ENCODE peak calls at places on chromosomes 12 and 14, in six cellular contexts. One of them, this sample, is unnamed.
A peak's percentile ranks its signal among the peaks of the same experiment; 100 is the strongest.

GRCh38 chr14:105507247-105507646 is 16.2 kb downstream of the TEDC1 start:
- DNase-seq in body of pancreas: no peak
- DNase-seq in cardiac fibroblast: no peak
- DNase-seq in upper lobe of right lung: peak; percentile 23
- DNase-seq in ovary: no peak
- DNase-seq in PC-9: no peak
- DNase-seq in this sample: no peak

GRCh38 chr12:104656921-104657320 is 200.2 kb downstream of the CHST11 start:
- DNase-seq in upper lobe of right lung: no peak
- DNase-seq in cardiac fibroblast: peak; percentile 45
- DNase-seq in body of pancreas: no peak
- DNase-seq in PC-9: peak; percentile 43
- DNase-seq in ovary: no peak
- DNase-seq in this sample: no peak

GRCh38 chr14:97107070-97107469 is 309.9 kb downstream of the VRK1 start:
- DNase-seq in upper lobe of right lung: no peak
- DNase-seq in PC-9: peak; percentile 59
- DNase-seq in ovary: no peak
- DNase-seq in body of pancreas: no peak
- DNase-seq in cardiac fibroblast: no peak
- DNase-seq in this sample: no peak

GRCh38 chr12:42728770-42729531 is 139.4 kb upstream of the PRICKLE1 start:
- DNase-seq in ovary: no peak
- DNase-seq in upper lobe of right lung: no peak
- DNase-seq in body of pancreas: no peak
- DNase-seq in cardiac fibroblast: no peak
- DNase-seq in PC-9: peak; percentile 74
- DNase-seq in this sample: no peak

GRCh38 chr12:122097641-122098364 is 19.2 kb downstream of the MLXIP start:
- DNase-seq in cardiac fibroblast: peak; percentile 40
- DNase-seq in body of pancreas: peak; percentile 98
- DNase-seq in ovary: peak; percentile 52
- DNase-seq in PC-9: peak; percentile 89
- DNase-seq in upper lobe of right lung: peak; percentile 86
- DNase-seq in this sample: peak; percentile 68

GRCh38 chr12:111298583-111299436 is 70.1 kb downstream of the PHETA1 start:
- DNase-seq in ovary: no peak
- DNase-seq in PC-9: no peak
- DNase-seq in body of pancreas: peak; percentile 31
- DNase-seq in cardiac fibroblast: peak; percentile 58
- DNase-seq in upper lobe of right lung: no peak
- DNase-seq in this sample: peak; percentile 49

GRCh38 chr12:5840900-5841299 is 104.2 kb downstream of the ANO2 start:
- DNase-seq in ovary: no peak
- DNase-seq in body of pancreas: no peak
- DNase-seq in PC-9: no peak
- DNase-seq in cardiac fibroblast: no peak
- DNase-seq in upper lobe of right lung: no peak
- DNase-seq in this sample: no peak

GRCh38 chr12:14825256-14825655 is 11.3 kb upstream of the SMCO3 start:
- DNase-seq in ovary: no peak
- DNase-seq in PC-9: no peak
- DNase-seq in body of pancreas: no peak
- DNase-seq in upper lobe of right lung: no peak
- DNase-seq in cardiac fibroblast: peak; percentile 59
- DNase-seq in this sample: no peak

GRCh38 chr14:65613251-65613650 is 200.7 kb downstream of the FUT8 start:
- DNase-seq in cardiac fibroblast: no peak
- DNase-seq in upper lobe of right lung: no peak
- DNase-seq in body of pancreas: no peak
- DNase-seq in ovary: no peak
- DNase-seq in PC-9: no peak
- DNase-seq in this sample: no peak

GRCh38 chr12:68617160-68617926 is 6.6 kb downstream of the RAP1B start:
- DNase-seq in ovary: no peak
- DNase-seq in cardiac fibroblast: peak; percentile 84
- DNase-seq in PC-9: no peak
- DNase-seq in body of pancreas: no peak
- DNase-seq in upper lobe of right lung: no peak
- DNase-seq in this sample: no peak

GRCh38 chr12:64097346-64098105 is 124.6 kb downstream of the KICS2 start:
- DNase-seq in PC-9: no peak
- DNase-seq in upper lobe of right lung: no peak
- DNase-seq in body of pancreas: no peak
- DNase-seq in ovary: no peak
- DNase-seq in cardiac fibroblast: peak; percentile 41
- DNase-seq in this sample: no peak

GRCh38 chr12:30691122-30691879 is 4.4 kb downstream of the IPO8 start:
- DNase-seq in PC-9: no peak
- DNase-seq in body of pancreas: peak; percentile 16
- DNase-seq in upper lobe of right lung: no peak
- DNase-seq in cardiac fibroblast: peak; percentile 79
- DNase-seq in ovary: no peak
- DNase-seq in this sample: no peak

GRCh38 chr12:80509781-80510556 is 65.9 kb downstream of the PTPRQ start:
- DNase-seq in ovary: no peak
- DNase-seq in cardiac fibroblast: peak; percentile 90
- DNase-seq in upper lobe of right lung: no peak
- DNase-seq in PC-9: no peak
- DNase-seq in body of pancreas: no peak
- DNase-seq in this sample: no peak

GRCh38 chr12:53268637-53269562 is 801 bp downstream of the ESPL1 start:
- DNase-seq in cardiac fibroblast: no peak
- DNase-seq in body of pancreas: no peak
- DNase-seq in PC-9: no peak
- DNase-seq in upper lobe of right lung: no peak
- DNase-seq in ovary: no peak
- DNase-seq in this sample: no peak

GRCh38 chr14:104604461-104605449 is at the start of gene TMEM179:
- DNase-seq in body of pancreas: peak; percentile 18
- DNase-seq in PC-9: no peak
- DNase-seq in cardiac fibroblast: peak; percentile 10
- DNase-seq in upper lobe of right lung: no peak
- DNase-seq in ovary: no peak
- DNase-seq in this sample: peak; percentile 51

GRCh38 chr12:85509857-85510256 is 229.8 kb downstream of the ALX1 start:
- DNase-seq in body of pancreas: no peak
- DNase-seq in cardiac fibroblast: no peak
- DNase-seq in upper lobe of right lung: no peak
- DNase-seq in ovary: no peak
- DNase-seq in PC-9: no peak
- DNase-seq in this sample: no peak

GRCh38 chr14:71418591-71419245 is 511.5 kb downstream of the PCNX1 start:
- DNase-seq in cardiac fibroblast: no peak
- DNase-seq in PC-9: no peak
- DNase-seq in ovary: no peak
- DNase-seq in upper lobe of right lung: no peak
- DNase-seq in body of pancreas: no peak
- DNase-seq in this sample: no peak

GRCh38 chr12:46187023-46187422 is 81.8 kb downstream of the SLC38A1 start:
- DNase-seq in cardiac fibroblast: peak; percentile 82
- DNase-seq in PC-9: no peak
- DNase-seq in ovary: no peak
- DNase-seq in upper lobe of right lung: no peak
- DNase-seq in body of pancreas: peak; percentile 31
- DNase-seq in this sample: no peak

GRCh38 chr12:15336772-15337553 is 14.7 kb downstream of the PTPRO start:
- DNase-seq in PC-9: no peak
- DNase-seq in cardiac fibroblast: peak; percentile 83
- DNase-seq in body of pancreas: no peak
- DNase-seq in ovary: no peak
- DNase-seq in upper lobe of right lung: no peak
- DNase-seq in this sample: no peak

GRCh38 chr12:42868291-42868690 is 278.7 kb upstream of the PRICKLE1 start:
- DNase-seq in body of pancreas: no peak
- DNase-seq in upper lobe of right lung: no peak
- DNase-seq in ovary: no peak
- DNase-seq in cardiac fibroblast: peak; percentile 44
- DNase-seq in PC-9: no peak
- DNase-seq in this sample: no peak

GRCh38 chr14:52402812-52403526 is 88.9 kb downstream of the PTGER2 start:
- DNase-seq in cardiac fibroblast: peak; percentile 62
- DNase-seq in body of pancreas: no peak
- DNase-seq in PC-9: no peak
- DNase-seq in ovary: no peak
- DNase-seq in upper lobe of right lung: no peak
- DNase-seq in this sample: no peak

GRCh38 chr12:130438243-130438620 is 100.5 kb downstream of the PIWIL1 start:
- DNase-seq in PC-9: no peak
- DNase-seq in cardiac fibroblast: no peak
- DNase-seq in body of pancreas: no peak
- DNase-seq in ovary: no peak
- DNase-seq in upper lobe of right lung: peak; percentile 46
- DNase-seq in this sample: peak; percentile 7

GRCh38 chr12:91037301-91037700 is 20.5 kb downstream of the KERA start:
- DNase-seq in cardiac fibroblast: no peak
- DNase-seq in upper lobe of right lung: no peak
- DNase-seq in ovary: no peak
- DNase-seq in PC-9: no peak
- DNase-seq in body of pancreas: no peak
- DNase-seq in this sample: no peak

GRCh38 chr14:69997849-69998248 is 118.6 kb downstream of the SMOC1 start:
- DNase-seq in body of pancreas: peak; percentile 84
- DNase-seq in PC-9: peak; percentile 59
- DNase-seq in upper lobe of right lung: no peak
- DNase-seq in ovary: no peak
- DNase-seq in cardiac fibroblast: peak; percentile 82
- DNase-seq in this sample: no peak

GRCh38 chr14:67453575-67454300 is 34.8 kb downstream of the TMEM229B start:
- DNase-seq in cardiac fibroblast: no peak
- DNase-seq in body of pancreas: no peak
- DNase-seq in ovary: no peak
- DNase-seq in PC-9: no peak
- DNase-seq in upper lobe of right lung: no peak
- DNase-seq in this sample: no peak

GRCh38 chr14:105196228-105196960 is 15.3 kb upstream of the NUDT14 start:
- DNase-seq in cardiac fibroblast: no peak
- DNase-seq in upper lobe of right lung: no peak
- DNase-seq in body of pancreas: no peak
- DNase-seq in ovary: no peak
- DNase-seq in PC-9: no peak
- DNase-seq in this sample: no peak

GRCh38 chr12:71556471-71556870 is 107.2 kb downstream of the ZFC3H1 start:
- DNase-seq in upper lobe of right lung: no peak
- DNase-seq in ovary: no peak
- DNase-seq in body of pancreas: no peak
- DNase-seq in cardiac fibroblast: no peak
- DNase-seq in PC-9: no peak
- DNase-seq in this sample: no peak

GRCh38 chr14:90722590-90722989 is 93.6 kb downstream of the TTC7B start:
- DNase-seq in PC-9: no peak
- DNase-seq in ovary: no peak
- DNase-seq in upper lobe of right lung: no peak
- DNase-seq in cardiac fibroblast: no peak
- DNase-seq in body of pancreas: no peak
- DNase-seq in this sample: no peak

GRCh38 chr12:112800183-112800582 is 8.6 kb downstream of the RPH3A start:
- DNase-seq in PC-9: no peak
- DNase-seq in body of pancreas: no peak
- DNase-seq in upper lobe of right lung: no peak
- DNase-seq in ovary: no peak
- DNase-seq in cardiac fibroblast: no peak
- DNase-seq in this sample: no peak

GRCh38 chr12:109993091-109993490 is 3.1 kb downstream of the GIT2 start:
- DNase-seq in cardiac fibroblast: no peak
- DNase-seq in upper lobe of right lung: no peak
- DNase-seq in body of pancreas: no peak
- DNase-seq in PC-9: no peak
- DNase-seq in ovary: no peak
- DNase-seq in this sample: no peak
- H3K4me3 ChIP-seq in cardiac fibroblast: no peak overlapping the region
- H3K4me3 ChIP-seq in upper lobe of right lung: no peak overlapping the region
- H3K4me3 ChIP-seq in body of pancreas: no peak overlapping the region
- H3K4me3 ChIP-seq in PC-9: no peak overlapping the region
- H3K4me3 ChIP-seq in ovary: no peak overlapping the region
- H3K4me3 ChIP-seq in this sample: no peak overlapping the region

DNA sequence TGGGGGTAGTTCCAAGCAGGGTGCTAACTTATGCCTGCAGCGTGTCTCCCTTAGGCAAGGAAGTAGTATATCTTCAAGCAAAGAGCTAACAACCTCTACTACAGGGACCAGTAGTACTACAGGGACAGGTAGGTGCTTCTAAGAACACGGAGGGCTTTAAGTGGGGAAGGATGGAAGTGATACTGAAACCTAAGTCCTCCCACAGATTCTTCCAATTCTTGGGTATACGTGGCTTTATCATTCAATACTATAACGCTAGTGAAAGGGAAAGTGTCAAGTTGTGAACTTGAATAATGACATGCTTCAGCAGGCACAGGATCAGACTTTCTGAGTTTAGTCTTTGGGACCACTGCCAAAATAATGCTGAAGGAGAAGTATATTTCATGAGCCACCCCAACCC is 241.7 kb downstream of the CEP128 start:
- DNase-seq in cardiac fibroblast: no peak
- DNase-seq in PC-9: no peak
- DNase-seq in body of pancreas: no peak
- DNase-seq in upper lobe of right lung: no peak
- DNase-seq in ovary: no peak
- DNase-seq in this sample: no peak
- TF ChIP-seq CTCF in cardiac fibroblast: no peak
- TF ChIP-seq CTCF in PC-9: no peak
- TF ChIP-seq CTCF in body of pancreas: no peak
- TF ChIP-seq CTCF in upper lobe of right lung: no peak
- TF ChIP-seq CTCF in ovary: no peak
- TF ChIP-seq CTCF in this sample: no peak

GRCh38 chr12:124390442-124391116 is 95.7 kb downstream of the RFLNA start:
- DNase-seq in body of pancreas: no peak
- DNase-seq in PC-9: peak; percentile 84
- DNase-seq in ovary: peak; percentile 54
- DNase-seq in upper lobe of right lung: peak; percentile 86
- DNase-seq in cardiac fibroblast: peak; percentile 86
- DNase-seq in this sample: no peak
- H3K4me3 ChIP-seq in body of pancreas: no peak overlapping the region
- H3K4me3 ChIP-seq in PC-9: peak overlapping the region; percentile 34
- H3K4me3 ChIP-seq in ovary: no peak overlapping the region
- H3K4me3 ChIP-seq in upper lobe of right lung: no peak overlapping the region
- H3K4me3 ChIP-seq in cardiac fibroblast: no peak overlapping the region
- H3K4me3 ChIP-seq in this sample: no peak overlapping the region

GRCh38 chr14:56580317-56580711 is 716 bp downstream of the TMEM260 start:
- DNase-seq in upper lobe of right lung: no peak
- DNase-seq in PC-9: no peak
- DNase-seq in cardiac fibroblast: no peak
- DNase-seq in ovary: no peak
- DNase-seq in body of pancreas: no peak
- DNase-seq in this sample: no peak

GRCh38 chr14:56581041-56581727 is 1.6 kb downstream of the TMEM260 start:
- DNase-seq in PC-9: no peak
- DNase-seq in body of pancreas: no peak
- DNase-seq in upper lobe of right lung: no peak
- DNase-seq in cardiac fibroblast: no peak
- DNase-seq in ovary: no peak
- DNase-seq in this sample: no peak

GRCh38 chr14:56587701-56588100 is 8.1 kb downstream of the TMEM260 start:
- DNase-seq in PC-9: no peak
- DNase-seq in cardiac fibroblast: no peak
- DNase-seq in body of pancreas: no peak
- DNase-seq in ovary: no peak
- DNase-seq in upper lobe of right lung: no peak
- DNase-seq in this sample: no peak

GRCh38 chr14:56590535-56590951 is 10.9 kb downstream of the TMEM260 start:
- DNase-seq in body of pancreas: no peak
- DNase-seq in PC-9: no peak
- DNase-seq in upper lobe of right lung: no peak
- DNase-seq in cardiac fibroblast: no peak
- DNase-seq in ovary: no peak
- DNase-seq in this sample: no peak

GRCh38 chr14:56585461-56586084 is 6.0 kb downstream of the TMEM260 start:
- DNase-seq in upper lobe of right lung: no peak
- DNase-seq in ovary: no peak
- DNase-seq in cardiac fibroblast: peak; percentile 45
- DNase-seq in body of pancreas: no peak
- DNase-seq in PC-9: peak; percentile 38
- DNase-seq in this sample: no peak
- TF ChIP-seq CTCF in upper lobe of right lung: no peak
- TF ChIP-seq CTCF in ovary: no peak
- TF ChIP-seq CTCF in cardiac fibroblast: no peak
- TF ChIP-seq CTCF in body of pancreas: no peak
- TF ChIP-seq CTCF in PC-9: no peak
- TF ChIP-seq CTCF in this sample: no peak

This sample was measured in right lobe of liver.